ENCODE peak calls at places on chromosomes 7 and 10, in four cellular contexts. T is H9, G is mesendoderm, Q is H1. Z is an unnamed sample.

GRCh38 chr7:28002638-28003037 is 178.0 kb downstream of the JAZF1 start:
- DNase-seq in T (no peak), G (peak; percentile 70), Q (no peak), Z (peak; percentile 13)

GRCh38 chr7:67777119-67777518 is 780.5 kb downstream of the TYW1 start:
- DNase-seq in Q (no peak), G (no peak), T (no peak), Z (no peak)

GRCh38 chr10:123378302-123378701 is 224.1 kb downstream of the BUB3 start:
- DNase-seq in T (no peak), Q (no peak), G (no peak), Z (no peak)

GRCh38 chr10:73871915-73872710 is 2.2 kb downstream of the CAMK2G start:
- DNase-seq in T (no peak), Q (no peak), G (peak; percentile 56), Z (peak; percentile 36)

GRCh38 chr10:114902151-114902550 is 35.8 kb upstream of the TRUB1 start:
- DNase-seq in G (no peak), Q (no peak), T (no peak), Z (peak; percentile 22)

GRCh38 chr7:158432369-158433270 is 155.0 kb downstream of the PTPRN2 start:
- DNase-seq in T (no peak), Q (no peak), G (no peak), Z (no peak)

GRCh38 chr7:47540387-47541093 is 41.4 kb downstream of the TNS3 start:
- DNase-seq in T (no peak), Q (no peak), G (no peak), Z (no peak)

GRCh38 chr7:70951271-70951962 is 180.5 kb upstream of the GALNT17 start:
- DNase-seq in Q (peak; percentile 44), T (peak; percentile 32), G (peak; percentile 72), Z (no peak)

GRCh38 chr7:377069-378040 is 87.4 kb downstream of the FOXL3 start:
- DNase-seq in T (peak; percentile 34), Q (no peak), G (no peak), Z (no peak)

GRCh38 chr10:91271886-91272285 is 51.4 kb downstream of the PCGF5 start:
- DNase-seq in T (no peak), G (no peak), Q (no peak), Z (peak; percentile 44)

GRCh38 chr7:55966851-55967250 is 2.5 kb downstream of the NIPSNAP2 start:
- DNase-seq in Q (no peak), G (peak; percentile 11), T (no peak), Z (no peak)

GRCh38 chr7:139682136-139683013 is 95.4 kb downstream of the HIPK2 start:
- DNase-seq in T (no peak), G (peak; percentile 84), Q (no peak), Z (peak; percentile 92)

GRCh38 chr10:33952692-33953360 is 618.4 kb upstream of the NRP1 start:
- DNase-seq in G (no peak), T (no peak), Q (no peak), Z (peak; percentile 82)

GRCh38 chr7:121544726-121545125 is 148.6 kb upstream of the FAM3C start:
- DNase-seq in T (no peak), Q (no peak), G (no peak), Z (peak; percentile 89)

GRCh38 chr10:2925631-2926030 is 141.7 kb upstream of the PFKP start:
- DNase-seq in G (no peak), T (no peak), Q (no peak), Z (peak; percentile 40)

GRCh38 chr10:78178940-78179339 is 145.3 kb downstream of the RPS24 start:
- DNase-seq in T (peak; percentile 71), Q (no peak), G (peak; percentile 48), Z (peak; percentile 56)

GRCh38 chr7:302054-302992 is 12.4 kb downstream of the FOXL3 start:
- DNase-seq in Q (no peak), T (no peak), G (no peak), Z (no peak)

GRCh38 chr10:620417-620816 is 69.1 kb downstream of the DIP2C start:
- DNase-seq in Q (no peak), T (no peak), G (no peak), Z (no peak)

GRCh38 chr10:18312385-18313145 is 172.3 kb downstream of the CACNB2 start:
- DNase-seq in T (no peak), G (peak; percentile 63), Q (no peak), Z (peak; percentile 62)

GRCh38 chr7:46881507-46882127 is 700.3 kb downstream of the TNS3 start:
- DNase-seq in Q (no peak), G (peak; percentile 56), T (peak; percentile 51), Z (no peak)

GRCh38 chr10:30466466-30466865 is 32.5 kb downstream of the MAP3K8 start:
- DNase-seq in Q (no peak), G (no peak), T (no peak), Z (no peak)

GRCh38 chr10:30464675-30465074 is 30.7 kb downstream of the MAP3K8 start:
- DNase-seq in Q (no peak), G (no peak), T (no peak), Z (no peak)

GRCh38 chr10:30463944-30464451 is 30.0 kb downstream of the MAP3K8 start:
- DNase-seq in G (peak; percentile 10), T (no peak), Q (no peak), Z (peak; percentile 26)

GRCh38 chr10:30472414-30473155 is 38.6 kb downstream of the MAP3K8 start:
- DNase-seq in T (no peak), Q (no peak), G (no peak), Z (no peak)

DNA sequence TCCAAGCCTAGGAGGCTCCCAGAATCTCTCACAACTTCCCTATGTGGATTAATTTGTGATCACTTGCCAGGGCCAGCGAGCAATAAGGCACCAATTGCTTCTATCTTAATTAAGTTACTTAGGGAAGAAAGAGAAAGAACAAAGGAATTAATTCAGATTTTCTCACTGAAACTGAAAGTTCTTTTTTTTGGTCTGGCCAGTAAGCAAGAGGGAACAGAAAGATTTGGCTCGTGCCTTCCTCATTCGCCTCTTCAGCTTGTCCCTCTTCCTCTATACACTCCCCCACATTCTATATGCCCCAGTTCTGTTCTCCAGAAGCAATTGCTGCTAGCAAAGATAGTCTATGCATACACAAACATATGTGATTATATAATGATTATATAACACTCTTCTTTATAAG is 34.0 kb downstream of the MAP3K8 start:
- DNase-seq in Q (no peak), T (no peak), G (no peak), Z (no peak)
- H3K56ac ChIP-seq in Q (no peak overlapping the region), T (no peak overlapping the region), G (no peak overlapping the region), Z (no peak overlapping the region)

DNA sequence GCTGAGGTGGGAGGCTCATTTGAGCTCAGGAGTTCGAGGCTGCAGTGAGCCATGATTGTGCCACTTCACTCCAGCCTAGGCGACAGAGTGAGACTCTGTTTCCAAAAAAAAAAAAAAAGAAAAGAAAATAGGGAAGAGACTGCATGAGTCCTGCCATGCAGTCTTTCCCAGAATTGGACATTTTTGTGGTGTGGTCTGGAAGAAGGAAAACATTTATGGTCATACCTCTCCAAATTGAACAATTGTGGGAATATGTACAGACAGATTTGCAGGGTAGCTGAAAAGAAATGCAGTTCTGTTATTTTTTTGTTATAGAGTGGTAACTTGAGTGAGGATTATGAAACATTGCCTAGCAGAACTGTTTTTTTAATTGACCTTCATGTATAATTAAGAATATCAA is 198.1 kb downstream of the AUTS2 start:
- DNase-seq in Q (no peak), G (no peak), T (no peak), Z (no peak)
- H3K56ac ChIP-seq in Q (no peak overlapping the region), G (no peak overlapping the region), T (no peak overlapping the region), Z (no peak overlapping the region)

GRCh38 chr10:119878524-119878923 is 5.9 kb upstream of the MCMBP start:
- DNase-seq in T (no peak), G (no peak), Q (no peak), Z (no peak)

GRCh38 chr10:119871881-119872609 is 598 bp downstream of the MCMBP start:
- DNase-seq in Q (peak; percentile 67), T (peak; percentile 78), G (peak; percentile 70), Z (peak; percentile 28)

GRCh38 chr10:119867317-119867716 is 5.3 kb downstream of the MCMBP start:
- DNase-seq in G (no peak), Q (no peak), T (no peak), Z (no peak)

GRCh38 chr10:119872610-119872859 is at the start of gene MCMBP:
- DNase-seq in Q (no peak), T (no peak), G (no peak), Z (no peak)

DNA sequence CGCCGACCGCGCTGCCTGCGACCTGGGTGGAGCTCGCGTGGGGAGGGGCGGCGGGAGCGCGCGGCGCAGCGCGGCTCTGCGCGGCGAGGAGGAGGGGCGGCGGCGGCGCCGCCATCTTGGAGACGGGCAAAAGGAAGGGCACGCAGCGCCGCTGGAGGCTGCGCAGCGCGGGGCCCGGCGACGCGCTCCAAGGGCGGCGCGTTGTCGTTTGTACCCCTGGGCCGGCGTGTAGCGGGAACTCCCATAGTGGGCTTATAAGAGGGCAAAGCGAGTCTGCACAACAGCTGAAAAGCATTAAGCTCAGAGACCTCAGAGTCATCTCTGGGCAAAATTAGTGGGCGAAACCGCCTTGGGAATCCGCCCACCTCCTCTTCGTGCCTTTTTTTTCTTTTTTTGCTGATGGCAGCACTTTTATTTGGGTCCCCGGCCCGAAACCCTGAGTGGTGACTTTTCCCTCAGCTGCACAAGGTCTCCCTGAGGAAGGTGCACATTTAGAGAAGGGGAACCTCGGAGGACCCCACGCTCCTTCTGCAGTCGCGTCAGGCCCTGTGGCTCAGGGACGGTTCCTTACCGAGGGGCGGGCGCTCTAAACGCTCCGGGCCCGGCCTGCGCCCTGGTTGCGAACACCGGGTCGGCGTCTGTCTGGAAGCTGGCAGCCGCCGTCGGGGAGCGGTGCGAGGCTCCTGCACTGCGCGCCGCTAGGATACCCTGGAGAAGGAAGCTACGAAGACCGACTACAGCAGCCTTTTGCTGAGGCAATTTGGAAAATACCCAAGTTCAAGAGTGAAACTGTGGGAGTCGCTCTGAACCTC is 423 bp upstream of the MCMBP start:
- DNase-seq in Q (peak; percentile 84), G (peak; percentile 90), T (peak; percentile 79), Z (peak; percentile 80)
- H3K56ac ChIP-seq in Q (peak overlapping the region; percentile 51), G (peak overlapping the region; percentile 95), T (no peak overlapping the region), Z (peak overlapping the region; percentile 63)

GRCh38 chr10:121658111-121658510 is 59.9 kb upstream of the FGFR2 start:
- DNase-seq in T (no peak), Q (no peak), G (no peak), Z (no peak)
- H3K56ac ChIP-seq in T (no peak overlapping the region), Q (no peak overlapping the region), G (no peak overlapping the region), Z (no peak overlapping the region)

DNA sequence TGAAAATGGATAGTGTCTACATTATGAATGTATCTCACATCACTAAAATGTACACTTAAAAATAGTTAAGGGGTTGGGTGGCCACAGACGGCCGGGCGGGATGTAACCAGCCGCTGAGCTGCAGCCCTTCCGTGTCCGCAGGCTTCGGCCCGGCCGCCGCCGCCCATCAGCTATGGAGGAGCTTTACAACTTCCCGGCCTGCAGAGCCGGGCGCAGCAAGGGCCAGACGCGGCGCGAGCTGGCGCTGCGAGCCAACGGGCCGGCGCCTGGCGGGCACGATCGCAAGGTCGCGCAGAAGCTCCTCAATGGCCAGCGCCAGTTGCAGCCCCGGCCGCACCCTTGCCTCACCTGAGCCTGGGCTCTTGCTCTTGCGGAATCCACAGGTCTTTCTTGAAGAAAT is 69.1 kb downstream of the KMT2C start:
- DNase-seq in G (no peak), Q (no peak), T (no peak), Z (no peak)
- H3K56ac ChIP-seq in G (no peak overlapping the region), Q (no peak overlapping the region), T (no peak overlapping the region), Z (no peak overlapping the region)

GRCh38 chr10:15349133-15349532 is 22.0 kb downstream of the FAM171A1 start:
- DNase-seq in T (no peak), G (no peak), Q (no peak), Z (no peak)

GRCh38 chr10:15352818-15353217 is 18.3 kb downstream of the FAM171A1 start:
- DNase-seq in Q (no peak), T (no peak), G (no peak), Z (no peak)

GRCh38 chr10:15351099-15351820 is 19.8 kb downstream of the FAM171A1 start:
- DNase-seq in T (no peak), Q (no peak), G (no peak), Z (no peak)

GRCh38 chr10:15352201-15352600 is 18.9 kb downstream of the FAM171A1 start:
- DNase-seq in T (no peak), Q (no peak), G (no peak), Z (no peak)

GRCh38 chr10:15353471-15353870 is 17.6 kb downstream of the FAM171A1 start:
- DNase-seq in T (no peak), G (no peak), Q (no peak), Z (no peak)
- H3K56ac ChIP-seq in T (no peak overlapping the region), G (no peak overlapping the region), Q (no peak overlapping the region), Z (no peak overlapping the region)

Z was measured in IMR-90.